ENCODE peak calls at places on chromosome 16, in four cellular contexts. X is foreskin fibroblast; L is naive thymus-derived CD8-positive, alpha-beta T cell; B is NCI-H1092 treated with DMSO at 0.1 percent for 48 hours. U is an unnamed sample.

GRCh38 chr16:28910046-28911031 is 14.7 kb downstream of the RABEP2 start:
- DNase-seq in X (no peak), B (peak), L (no peak), U (no peak)

GRCh38 chr16:51763072-51763658 is 612.1 kb upstream of the SALL1 start:
- DNase-seq in L (no peak), B (peak), X (no peak), U (peak)

GRCh38 chr16:86748643-86749042 is 170.3 kb downstream of the FOXL1 start:
- DNase-seq in B (no peak), X (no peak), L (no peak), U (no peak)

GRCh38 chr16:15141586-15141985 is 47.5 kb upstream of the RRN3 start:
- DNase-seq in B (no peak), L (no peak), X (no peak), U (no peak)

GRCh38 chr16:88431651-88432050 is 21.4 kb upstream of the ZFPM1 start:
- DNase-seq in L (no peak), X (no peak), B (no peak), U (no peak)

GRCh38 chr16:63618896-63619295 is 1503.0 kb downstream of the CDH11 start:
- DNase-seq in B (no peak), L (no peak), X (no peak), U (no peak)

GRCh38 chr16:79815049-79815448 is 214.5 kb upstream of the MAF start:
- DNase-seq in X (no peak), B (no peak), L (no peak), U (no peak)

GRCh38 chr16:81106826-81107503 is 10.8 kb upstream of the GCSH start:
- DNase-seq in L (no peak), B (no peak), X (no peak), U (no peak)

GRCh38 chr16:31351937-31352315 is 3.0 kb upstream of the ITGAX start:
- DNase-seq in B (no peak), L (no peak), X (no peak), U (no peak)

GRCh38 chr16:4852221-4852872 is 5.1 kb downstream of the UBN1 start:
- DNase-seq in X (peak), B (no peak), L (no peak), U (no peak)

GRCh38 chr16:89323120-89323960 is 105.8 kb downstream of the ZNF778 start:
- DNase-seq in B (no peak), L (no peak), X (no peak), U (no peak)

GRCh38 chr16:49866533-49867155 is 10.7 kb upstream of the ZNF423 start:
- DNase-seq in L (no peak), B (no peak), X (no peak), U (peak)

GRCh38 chr16:50657251-50657650 is 23.9 kb downstream of the SNX20 start:
- DNase-seq in X (no peak), L (no peak), B (no peak), U (no peak)

GRCh38 chr16:64211306-64211705 is 910.6 kb downstream of the CDH11 start:
- DNase-seq in X (no peak), L (no peak), B (no peak), U (no peak)

GRCh38 chr16:86428729-86429472 is 81.4 kb upstream of the FOXF1 start:
- DNase-seq in X (no peak), L (no peak), B (no peak), U (no peak)

GRCh38 chr16:66692341-66692740 is 4.2 kb downstream of the CMTM4 start:
- DNase-seq in B (no peak), X (no peak), L (no peak), U (no peak)

GRCh38 chr16:583470-583814 is 6.4 kb upstream of the RAB40C start:
- DNase-seq in X (no peak), L (no peak), B (peak), U (no peak)

GRCh38 chr16:2826591-2827480 is 3.3 kb upstream of the ZG16B start:
- DNase-seq in L (no peak), B (no peak), X (no peak), U (no peak)

GRCh38 chr16:16042076-16042475 is 92.7 kb downstream of the ABCC1 start:
- DNase-seq in B (no peak), L (no peak), X (peak), U (no peak)

GRCh38 chr16:4402439-4403132 is 13.8 kb downstream of the CORO7 start:
- DNase-seq in L (peak), X (peak), B (peak), U (peak)

GRCh38 chr16:87235810-87236515 is 81.2 kb downstream of the C16orf95 start:
- DNase-seq in B (no peak), X (no peak), L (no peak), U (no peak)

GRCh38 chr16:49832177-49832576 is 23.7 kb downstream of the ZNF423 start:
- DNase-seq in X (no peak), L (no peak), B (no peak), U (no peak)

U was measured in neuronal stem cell.